ENCODE peak calls at places on chromosomes 6 and 20, in eight cellular contexts. One of them, this sample, is unnamed.

GRCh38 chr6:109853951-109854350 is 124.2 kb upstream of the GPR6 start:
- DNase-seq in A172: no peak
- DNase-seq in DMS153: no peak
- DNase-seq in activated naive CD8-positive, alpha-beta T cell treated with anti-CD3 and anti-CD28 coated beads, Interleukin-2, amount 50 U/mL, for 24 hours: no peak
- DNase-seq in caudate nucleus: no peak
- DNase-seq in SK-N-DZ: no peak
- DNase-seq in GM04504: no peak
- DNase-seq in Caco-2: no peak
- DNase-seq in this sample: no peak

GRCh38 chr20:56953055-56953586 is 313.3 kb downstream of the BMP7 start:
- DNase-seq in DMS153: no peak
- DNase-seq in activated naive CD8-positive, alpha-beta T cell treated with anti-CD3 and anti-CD28 coated beads, Interleukin-2, amount 50 U/mL, for 24 hours: no peak
- DNase-seq in Caco-2: no peak
- DNase-seq in A172: no peak
- DNase-seq in SK-N-DZ: no peak
- DNase-seq in GM04504: no peak
- DNase-seq in caudate nucleus: no peak
- DNase-seq in this sample: no peak

GRCh38 chr6:127765949-127766348 is 134.9 kb downstream of the THEMIS start:
- DNase-seq in Caco-2: no peak
- DNase-seq in SK-N-DZ: no peak
- DNase-seq in GM04504: no peak
- DNase-seq in caudate nucleus: no peak
- DNase-seq in A172: no peak
- DNase-seq in DMS153: no peak
- DNase-seq in activated naive CD8-positive, alpha-beta T cell treated with anti-CD3 and anti-CD28 coated beads, Interleukin-2, amount 50 U/mL, for 24 hours: no peak
- DNase-seq in this sample: no peak

GRCh38 chr20:34951252-34951651 is 4.4 kb downstream of the GSS start:
- DNase-seq in SK-N-DZ: no peak
- DNase-seq in GM04504: no peak
- DNase-seq in A172: no peak
- DNase-seq in activated naive CD8-positive, alpha-beta T cell treated with anti-CD3 and anti-CD28 coated beads, Interleukin-2, amount 50 U/mL, for 24 hours: no peak
- DNase-seq in DMS153: no peak
- DNase-seq in caudate nucleus: no peak
- DNase-seq in Caco-2: no peak
- DNase-seq in this sample: no peak

GRCh38 chr20:37358366-37359150 is 12.6 kb downstream of the SRC start:
- DNase-seq in activated naive CD8-positive, alpha-beta T cell treated with anti-CD3 and anti-CD28 coated beads, Interleukin-2, amount 50 U/mL, for 24 hours: no peak
- DNase-seq in caudate nucleus: no peak
- DNase-seq in GM04504: no peak
- DNase-seq in SK-N-DZ: no peak
- DNase-seq in DMS153: no peak
- DNase-seq in Caco-2: peak; percentile 46
- DNase-seq in A172: no peak
- DNase-seq in this sample: no peak

GRCh38 chr20:25055711-25056492 is 2.0 kb downstream of the ACSS1 start:
- DNase-seq in SK-N-DZ: no peak
- DNase-seq in Caco-2: peak; percentile 57
- DNase-seq in GM04504: no peak
- DNase-seq in DMS153: no peak
- DNase-seq in A172: peak; percentile 41
- DNase-seq in activated naive CD8-positive, alpha-beta T cell treated with anti-CD3 and anti-CD28 coated beads, Interleukin-2, amount 50 U/mL, for 24 hours: no peak
- DNase-seq in caudate nucleus: no peak
- DNase-seq in this sample: no peak

GRCh38 chr6:50829898-50830439 is 11.3 kb downstream of the TFAP2B start:
- DNase-seq in Caco-2: no peak
- DNase-seq in caudate nucleus: no peak
- DNase-seq in GM04504: no peak
- DNase-seq in activated naive CD8-positive, alpha-beta T cell treated with anti-CD3 and anti-CD28 coated beads, Interleukin-2, amount 50 U/mL, for 24 hours: no peak
- DNase-seq in SK-N-DZ: no peak
- DNase-seq in A172: no peak
- DNase-seq in DMS153: peak; percentile 52
- DNase-seq in this sample: no peak

GRCh38 chr20:3101737-3102574 is 17.4 kb upstream of the AVP start:
- DNase-seq in Caco-2: no peak
- DNase-seq in activated naive CD8-positive, alpha-beta T cell treated with anti-CD3 and anti-CD28 coated beads, Interleukin-2, amount 50 U/mL, for 24 hours: peak; percentile 80
- DNase-seq in SK-N-DZ: no peak
- DNase-seq in GM04504: no peak
- DNase-seq in DMS153: no peak
- DNase-seq in caudate nucleus: peak; percentile 9
- DNase-seq in A172: no peak
- DNase-seq in this sample: peak; percentile 89

GRCh38 chr20:63538204-63539091 is 1.3 kb upstream of the PTK6 start:
- DNase-seq in caudate nucleus: no peak
- DNase-seq in DMS153: peak; percentile 62
- DNase-seq in activated naive CD8-positive, alpha-beta T cell treated with anti-CD3 and anti-CD28 coated beads, Interleukin-2, amount 50 U/mL, for 24 hours: no peak
- DNase-seq in A172: peak; percentile 63
- DNase-seq in Caco-2: no peak
- DNase-seq in GM04504: no peak
- DNase-seq in SK-N-DZ: no peak
- DNase-seq in this sample: no peak

GRCh38 chr20:38268115-38268514 is 7.6 kb upstream of the KIAA1755 start:
- DNase-seq in caudate nucleus: no peak
- DNase-seq in Caco-2: no peak
- DNase-seq in A172: no peak
- DNase-seq in SK-N-DZ: no peak
- DNase-seq in GM04504: no peak
- DNase-seq in DMS153: no peak
- DNase-seq in activated naive CD8-positive, alpha-beta T cell treated with anti-CD3 and anti-CD28 coated beads, Interleukin-2, amount 50 U/mL, for 24 hours: no peak
- DNase-seq in this sample: no peak

GRCh38 chr6:110566346-110567125 is 90.1 kb upstream of the SLC22A16 start:
- DNase-seq in Caco-2: no peak
- DNase-seq in SK-N-DZ: peak; percentile 83
- DNase-seq in caudate nucleus: no peak
- DNase-seq in A172: peak; percentile 4
- DNase-seq in activated naive CD8-positive, alpha-beta T cell treated with anti-CD3 and anti-CD28 coated beads, Interleukin-2, amount 50 U/mL, for 24 hours: no peak
- DNase-seq in GM04504: no peak
- DNase-seq in DMS153: no peak
- DNase-seq in this sample: no peak

GRCh38 chr6:150599199-150600002 is at the start of gene PLEKHG1:
- DNase-seq in activated naive CD8-positive, alpha-beta T cell treated with anti-CD3 and anti-CD28 coated beads, Interleukin-2, amount 50 U/mL, for 24 hours: peak; percentile 65
- DNase-seq in A172: peak; percentile 1
- DNase-seq in SK-N-DZ: no peak
- DNase-seq in GM04504: no peak
- DNase-seq in caudate nucleus: no peak
- DNase-seq in DMS153: peak; percentile 28
- DNase-seq in Caco-2: peak; percentile 71
- DNase-seq in this sample: peak; percentile 75

GRCh38 chr20:57291694-57292093 is 25.3 kb upstream of the BMP7 start:
- DNase-seq in SK-N-DZ: no peak
- DNase-seq in Caco-2: no peak
- DNase-seq in GM04504: no peak
- DNase-seq in activated naive CD8-positive, alpha-beta T cell treated with anti-CD3 and anti-CD28 coated beads, Interleukin-2, amount 50 U/mL, for 24 hours: no peak
- DNase-seq in DMS153: no peak
- DNase-seq in A172: no peak
- DNase-seq in caudate nucleus: no peak
- DNase-seq in this sample: no peak

GRCh38 chr6:169426611-169427010 is 173.0 kb upstream of the THBS2 start:
- DNase-seq in DMS153: no peak
- DNase-seq in Caco-2: no peak
- DNase-seq in activated naive CD8-positive, alpha-beta T cell treated with anti-CD3 and anti-CD28 coated beads, Interleukin-2, amount 50 U/mL, for 24 hours: no peak
- DNase-seq in caudate nucleus: no peak
- DNase-seq in SK-N-DZ: no peak
- DNase-seq in GM04504: no peak
- DNase-seq in A172: no peak
- DNase-seq in this sample: no peak

GRCh38 chr6:82072771-82073170 is 174.8 kb downstream of the IBTK start:
- DNase-seq in caudate nucleus: no peak
- DNase-seq in DMS153: no peak
- DNase-seq in Caco-2: no peak
- DNase-seq in SK-N-DZ: no peak
- DNase-seq in activated naive CD8-positive, alpha-beta T cell treated with anti-CD3 and anti-CD28 coated beads, Interleukin-2, amount 50 U/mL, for 24 hours: no peak
- DNase-seq in GM04504: peak; percentile 36
- DNase-seq in A172: no peak
- DNase-seq in this sample: no peak

GRCh38 chr6:112149236-112149635 is 61.8 kb downstream of the FAM229B start:
- DNase-seq in SK-N-DZ: no peak
- DNase-seq in activated naive CD8-positive, alpha-beta T cell treated with anti-CD3 and anti-CD28 coated beads, Interleukin-2, amount 50 U/mL, for 24 hours: no peak
- DNase-seq in A172: peak; percentile 35
- DNase-seq in GM04504: no peak
- DNase-seq in caudate nucleus: no peak
- DNase-seq in DMS153: no peak
- DNase-seq in Caco-2: no peak
- DNase-seq in this sample: no peak

GRCh38 chr6:43878823-43879495 is 108.9 kb downstream of the VEGFA start:
- DNase-seq in SK-N-DZ: no peak
- DNase-seq in A172: no peak
- DNase-seq in DMS153: no peak
- DNase-seq in Caco-2: no peak
- DNase-seq in GM04504: no peak
- DNase-seq in activated naive CD8-positive, alpha-beta T cell treated with anti-CD3 and anti-CD28 coated beads, Interleukin-2, amount 50 U/mL, for 24 hours: no peak
- DNase-seq in caudate nucleus: no peak
- DNase-seq in this sample: no peak

GRCh38 chr6:119137194-119138072 is 59.0 kb upstream of the FAM184A start:
- DNase-seq in GM04504: no peak
- DNase-seq in activated naive CD8-positive, alpha-beta T cell treated with anti-CD3 and anti-CD28 coated beads, Interleukin-2, amount 50 U/mL, for 24 hours: no peak
- DNase-seq in A172: no peak
- DNase-seq in DMS153: no peak
- DNase-seq in SK-N-DZ: no peak
- DNase-seq in caudate nucleus: no peak
- DNase-seq in Caco-2: no peak
- DNase-seq in this sample: no peak

GRCh38 chr20:21712443-21713059 is 7.1 kb downstream of the PAX1 start:
- DNase-seq in activated naive CD8-positive, alpha-beta T cell treated with anti-CD3 and anti-CD28 coated beads, Interleukin-2, amount 50 U/mL, for 24 hours: no peak
- DNase-seq in SK-N-DZ: no peak
- DNase-seq in DMS153: no peak
- DNase-seq in GM04504: no peak
- DNase-seq in Caco-2: no peak
- DNase-seq in caudate nucleus: no peak
- DNase-seq in A172: no peak
- DNase-seq in this sample: no peak

GRCh38 chr20:38890497-38890818 is 35.8 kb upstream of the FAM83D start:
- DNase-seq in A172: no peak
- DNase-seq in caudate nucleus: no peak
- DNase-seq in GM04504: no peak
- DNase-seq in activated naive CD8-positive, alpha-beta T cell treated with anti-CD3 and anti-CD28 coated beads, Interleukin-2, amount 50 U/mL, for 24 hours: peak; percentile 36
- DNase-seq in SK-N-DZ: no peak
- DNase-seq in DMS153: no peak
- DNase-seq in Caco-2: no peak
- DNase-seq in this sample: no peak

GRCh38 chr6:56073315-56073714 is 174.1 kb downstream of the COL21A1 start:
- DNase-seq in GM04504: no peak
- DNase-seq in DMS153: no peak
- DNase-seq in SK-N-DZ: no peak
- DNase-seq in activated naive CD8-positive, alpha-beta T cell treated with anti-CD3 and anti-CD28 coated beads, Interleukin-2, amount 50 U/mL, for 24 hours: no peak
- DNase-seq in caudate nucleus: no peak
- DNase-seq in Caco-2: no peak
- DNase-seq in A172: no peak
- DNase-seq in this sample: no peak

GRCh38 chr6:113447088-113447831 is 409.9 kb upstream of the MARCKS start:
- DNase-seq in GM04504: peak; percentile 81
- DNase-seq in caudate nucleus: no peak
- DNase-seq in activated naive CD8-positive, alpha-beta T cell treated with anti-CD3 and anti-CD28 coated beads, Interleukin-2, amount 50 U/mL, for 24 hours: no peak
- DNase-seq in SK-N-DZ: no peak
- DNase-seq in DMS153: no peak
- DNase-seq in Caco-2: no peak
- DNase-seq in A172: peak; percentile 64
- DNase-seq in this sample: no peak

GRCh38 chr20:10591956-10592521 is 81.8 kb downstream of the JAG1 start:
- DNase-seq in SK-N-DZ: no peak
- DNase-seq in A172: peak; percentile 41
- DNase-seq in DMS153: no peak
- DNase-seq in caudate nucleus: no peak
- DNase-seq in GM04504: no peak
- DNase-seq in Caco-2: no peak
- DNase-seq in activated naive CD8-positive, alpha-beta T cell treated with anti-CD3 and anti-CD28 coated beads, Interleukin-2, amount 50 U/mL, for 24 hours: no peak
- DNase-seq in this sample: no peak

GRCh38 chr6:15322781-15323536 is 77.1 kb downstream of the JARID2 start:
- DNase-seq in caudate nucleus: peak; percentile 36
- DNase-seq in GM04504: no peak
- DNase-seq in DMS153: no peak
- DNase-seq in SK-N-DZ: no peak
- DNase-seq in activated naive CD8-positive, alpha-beta T cell treated with anti-CD3 and anti-CD28 coated beads, Interleukin-2, amount 50 U/mL, for 24 hours: no peak
- DNase-seq in A172: peak; percentile 14
- DNase-seq in Caco-2: peak; percentile 36
- DNase-seq in this sample: no peak

GRCh38 chr20:46562373-46563169 is 12.1 kb upstream of the OCSTAMP start:
- DNase-seq in GM04504: peak; percentile 27
- DNase-seq in DMS153: peak; percentile 68
- DNase-seq in Caco-2: peak; percentile 77
- DNase-seq in SK-N-DZ: peak; percentile 85
- DNase-seq in A172: peak; percentile 62
- DNase-seq in caudate nucleus: peak; percentile 70
- DNase-seq in activated naive CD8-positive, alpha-beta T cell treated with anti-CD3 and anti-CD28 coated beads, Interleukin-2, amount 50 U/mL, for 24 hours: peak; percentile 79
- DNase-seq in this sample: peak; percentile 83

GRCh38 chr6:92820531-92820930 is 598.8 kb downstream of the EPHA7 start:
- DNase-seq in SK-N-DZ: no peak
- DNase-seq in GM04504: no peak
- DNase-seq in caudate nucleus: no peak
- DNase-seq in activated naive CD8-positive, alpha-beta T cell treated with anti-CD3 and anti-CD28 coated beads, Interleukin-2, amount 50 U/mL, for 24 hours: no peak
- DNase-seq in A172: no peak
- DNase-seq in Caco-2: no peak
- DNase-seq in DMS153: no peak
- DNase-seq in this sample: no peak

GRCh38 chr6:157946865-157947532 is 34.7 kb upstream of the SYNJ2 start:
- DNase-seq in GM04504: no peak
- DNase-seq in caudate nucleus: no peak
- DNase-seq in SK-N-DZ: peak; percentile 50
- DNase-seq in Caco-2: no peak
- DNase-seq in activated naive CD8-positive, alpha-beta T cell treated with anti-CD3 and anti-CD28 coated beads, Interleukin-2, amount 50 U/mL, for 24 hours: no peak
- DNase-seq in DMS153: no peak
- DNase-seq in A172: no peak
- DNase-seq in this sample: no peak

GRCh38 chr20:24382775-24383174 is 86.7 kb upstream of the SYNDIG1 start:
- DNase-seq in SK-N-DZ: peak; percentile 84
- DNase-seq in GM04504: no peak
- DNase-seq in Caco-2: no peak
- DNase-seq in DMS153: peak; percentile 82
- DNase-seq in caudate nucleus: peak; percentile 66
- DNase-seq in activated naive CD8-positive, alpha-beta T cell treated with anti-CD3 and anti-CD28 coated beads, Interleukin-2, amount 50 U/mL, for 24 hours: no peak
- DNase-seq in A172: no peak
- DNase-seq in this sample: no peak

GRCh38 chr6:71419954-71420692 is 131.5 kb downstream of the OGFRL1 start:
- DNase-seq in Caco-2: no peak
- DNase-seq in DMS153: no peak
- DNase-seq in activated naive CD8-positive, alpha-beta T cell treated with anti-CD3 and anti-CD28 coated beads, Interleukin-2, amount 50 U/mL, for 24 hours: peak; percentile 3
- DNase-seq in GM04504: peak; percentile 26
- DNase-seq in A172: no peak
- DNase-seq in SK-N-DZ: peak; percentile 24
- DNase-seq in caudate nucleus: no peak
- DNase-seq in this sample: no peak

This sample was measured in activated CD8-positive, alpha-beta memory T cell treated with anti-CD3 and anti-CD28 coated beads, Interleukin-2, amount 50 U/mL, for 48 hours.